ENCODE peak calls at places on chromosome 4, in four cellular contexts. E is HCT116, W is fibroblast of pulmonary artery, G is left ventricle myocardium inferior. P is an unnamed sample.

GRCh38 chr4:6201580-6202091 is 1.3 kb upstream of the JAKMIP1 start:
- DNase-seq in E (no peak), W (no peak), G (no peak), P (no peak)

GRCh38 chr4:157992038-157992706 is 180.7 kb downstream of the GASK1B start:
- DNase-seq in E (peak; percentile 73), W (peak; percentile 93), G (no peak), P (peak; percentile 60)

GRCh38 chr4:79235074-79235473 is 90.8 kb downstream of the NAA11 start:
- DNase-seq in E (no peak), W (no peak), G (no peak), P (no peak)

GRCh38 chr4:25346913-25347312 is 30.1 kb upstream of the ANAPC4 start:
- DNase-seq in E (no peak), W (no peak), G (no peak), P (no peak)

GRCh38 chr4:173519130-173520101 is 10.6 kb downstream of the HAND2 start:
- DNase-seq in E (no peak), W (peak; percentile 56), G (peak; percentile 60), P (no peak)

GRCh38 chr4:184168406-184169019 is 49.2 kb downstream of the ENPP6 start:
- DNase-seq in E (peak; percentile 22), W (peak; percentile 71), G (peak; percentile 76), P (peak; percentile 78)

GRCh38 chr4:47612116-47613023 is 127.3 kb downstream of the ATP10D start:
- DNase-seq in E (no peak), W (peak; percentile 17), G (no peak), P (no peak)

GRCh38 chr4:8245879-8246833 is 23.4 kb upstream of the HTRA3 start:
- DNase-seq in E (no peak), W (no peak), G (no peak), P (no peak)

GRCh38 chr4:164424852-164425251 is 329.1 kb upstream of the SMIM31 start:
- DNase-seq in E (no peak), W (no peak), G (no peak), P (no peak)

GRCh38 chr4:121003863-121004262 is 68.5 kb downstream of the NDNF start:
- DNase-seq in E (no peak), W (no peak), G (no peak), P (no peak)

DNA sequence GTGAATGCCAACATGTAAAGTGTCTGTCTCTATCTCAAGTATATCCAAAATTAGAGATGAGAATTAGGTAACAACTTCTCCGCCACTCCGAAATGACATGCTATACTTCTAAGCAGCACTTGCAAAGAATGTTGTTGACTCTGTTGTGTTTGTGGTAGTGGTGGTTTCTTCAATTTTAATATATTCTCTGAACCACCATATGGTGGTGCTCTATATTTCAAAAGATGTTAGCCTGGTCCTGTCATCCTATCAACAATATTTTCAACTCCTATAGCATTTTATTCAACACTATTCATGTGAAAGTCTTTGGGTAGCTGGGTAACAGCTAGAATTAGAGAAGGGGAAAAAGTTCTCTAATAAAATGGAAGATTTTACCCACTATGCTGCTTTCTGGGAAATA is 1622.8 kb upstream of the IGFBP7 start:
- DNase-seq in E (no peak), W (no peak), G (no peak), P (no peak)
- TF ChIP-seq CTCF in E (no peak), W (no peak), G (no peak), P (no peak)

GRCh38 chr4:186068581-186069402 is at the start of gene TLR3:
- DNase-seq in E (no peak), W (peak; percentile 52), G (no peak), P (no peak)

GRCh38 chr4:186072516-186072915 is 3.6 kb downstream of the TLR3 start:
- DNase-seq in E (no peak), W (no peak), G (no peak), P (no peak)

GRCh38 chr4:186061919-186062318 is 7.0 kb upstream of the TLR3 start:
- DNase-seq in E (no peak), W (no peak), G (no peak), P (no peak)

GRCh38 chr4:186069734-186070133 is 778 bp downstream of the TLR3 start:
- DNase-seq in E (no peak), W (no peak), G (no peak), P (no peak)

DNA sequence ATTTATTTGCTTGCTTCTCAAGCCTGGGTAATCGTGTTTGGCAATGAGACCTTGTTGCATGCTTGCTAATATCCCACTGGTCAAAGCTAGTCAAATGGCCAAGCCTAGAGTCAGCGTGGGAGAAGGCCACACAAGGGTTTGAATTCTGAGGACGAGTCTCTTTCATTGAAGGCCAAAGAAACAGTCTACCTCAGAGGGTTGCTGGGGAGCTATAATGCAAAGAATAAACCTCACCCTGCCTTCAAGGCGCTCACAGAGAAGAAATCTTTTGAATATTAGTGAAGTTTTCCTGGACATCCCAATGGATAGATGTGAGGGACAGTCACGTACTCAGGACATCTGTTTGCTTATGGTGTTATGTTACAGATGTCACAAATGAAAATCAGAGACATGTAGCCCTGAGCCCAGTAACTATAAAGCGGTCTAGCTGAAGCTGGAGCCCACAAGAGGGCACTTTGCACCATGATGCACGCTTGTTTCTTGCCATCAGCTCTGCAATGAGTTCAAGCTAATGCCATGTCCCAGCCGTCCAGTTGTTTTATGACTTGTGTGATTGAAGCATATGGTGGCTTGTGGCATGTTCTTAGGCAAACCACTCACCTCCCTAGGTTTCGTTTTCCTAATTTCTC is 1.1 kb upstream of the TLR3 start:
- DNase-seq in E (peak; percentile 64), W (peak; percentile 68), G (peak; percentile 41), P (peak; percentile 58)
- TF ChIP-seq CTCF in E (peak; percentile 58), W (peak; percentile 50), G (peak; percentile 66), P (no peak)

DNA sequence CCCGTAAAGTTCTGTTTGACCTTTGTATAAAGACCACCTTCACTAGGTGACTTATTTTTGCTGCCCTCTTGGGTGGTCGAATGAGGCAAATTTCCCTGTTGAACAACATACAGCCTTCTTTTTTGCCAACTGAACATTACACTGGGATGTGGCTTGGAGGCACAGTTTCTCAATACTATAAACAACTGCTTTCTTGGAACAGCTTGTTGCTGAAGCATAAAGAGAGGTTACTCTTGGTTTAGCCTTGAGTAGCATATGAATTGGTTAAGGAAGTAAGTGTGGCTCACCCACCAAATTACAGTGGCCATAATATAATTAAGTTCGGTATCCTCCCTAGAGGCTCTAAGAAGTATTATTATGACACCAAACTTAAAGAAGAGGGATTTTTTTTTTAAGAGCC is 40.0 kb downstream of the HHIP start:
- DNase-seq in E (no peak), W (no peak), G (no peak), P (no peak)
- TF ChIP-seq CTCF in E (no peak), W (no peak), G (no peak), P (no peak)

GRCh38 chr4:2673157-2673556 is 83.0 kb downstream of the TNIP2 start:
- DNase-seq in E (no peak), W (peak; percentile 21), G (no peak), P (no peak)
- TF ChIP-seq CTCF in E (peak; percentile 50), W (peak; percentile 46), G (peak; percentile 10), P (no peak)

DNA sequence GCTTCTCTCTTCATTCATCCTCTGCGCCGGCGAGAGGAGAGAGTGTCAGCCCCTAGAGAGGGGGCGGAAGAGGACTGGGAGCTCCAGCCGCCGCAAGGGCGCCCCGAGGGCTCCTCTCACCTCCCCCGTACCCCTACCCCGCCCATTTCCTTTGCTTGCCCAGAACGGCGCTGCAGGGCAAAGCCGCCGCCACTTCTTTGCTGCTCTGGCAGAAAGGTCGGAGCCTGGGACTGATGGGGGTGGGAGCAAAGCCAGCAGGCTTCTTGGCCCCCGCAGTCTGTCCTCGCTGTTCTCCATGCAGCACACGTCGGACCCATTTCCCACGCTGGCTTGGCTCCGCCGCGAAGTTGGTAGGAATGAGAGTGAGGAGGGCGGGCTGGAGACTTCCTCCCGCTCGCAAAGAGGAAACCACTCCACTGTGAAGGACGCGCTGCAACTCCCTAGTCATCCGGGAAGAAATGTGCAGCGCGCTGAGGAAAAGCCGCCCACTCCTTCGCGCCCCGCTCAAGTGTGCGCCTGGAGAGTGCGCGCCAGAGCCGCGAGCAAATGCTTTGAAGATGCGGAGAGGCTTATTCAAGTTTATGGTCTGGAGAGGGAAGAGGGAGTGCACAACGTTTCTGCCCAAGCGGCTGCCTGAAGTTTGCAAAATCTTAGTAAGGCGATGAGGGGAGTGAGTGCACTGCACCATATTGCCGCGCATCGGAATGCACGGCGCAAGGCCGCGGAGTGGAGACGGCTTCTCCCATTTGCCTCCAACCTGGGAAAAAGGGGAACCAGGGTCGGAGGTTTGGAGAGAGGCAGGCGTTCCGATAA is 2.8 kb upstream of the PCDH7 start:
- DNase-seq in E (no peak), W (peak; percentile 76), G (peak; percentile 19), P (peak; percentile 21)
- TF ChIP-seq CTCF in E (no peak), W (no peak), G (no peak), P (no peak)

GRCh38 chr4:56055027-56055976 is 106.6 kb downstream of the CEP135 start:
- DNase-seq in E (no peak), W (no peak), G (no peak), P (no peak)
- TF ChIP-seq CTCF in E (no peak), W (no peak), G (no peak), P (no peak)

DNA sequence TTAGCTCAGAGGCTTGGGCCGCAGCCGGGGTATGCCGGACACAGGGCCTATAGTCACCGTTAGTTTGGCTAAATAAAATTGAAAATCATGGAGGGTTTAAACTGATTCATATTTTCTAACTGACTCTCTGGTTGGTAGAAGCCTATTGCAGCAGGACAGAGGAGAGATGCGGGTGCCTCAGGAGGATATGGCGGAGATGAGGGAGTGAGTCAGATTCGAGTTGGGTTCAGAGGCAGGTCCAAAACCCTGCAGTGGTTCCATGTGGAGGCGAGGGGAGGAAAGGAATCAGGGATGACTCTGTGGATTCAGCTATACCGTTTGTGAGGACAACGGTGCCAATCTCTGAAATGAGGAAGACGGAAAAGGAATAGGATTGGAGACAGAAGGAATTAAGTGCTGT is 176.6 kb downstream of the PALLD start:
- DNase-seq in E (no peak), W (no peak), G (no peak), P (no peak)
- TF ChIP-seq CTCF in E (no peak), W (no peak), G (no peak), P (no peak)

GRCh38 chr4:107757293-107757692 is 37.3 kb upstream of the PAPSS1 start:
- DNase-seq in E (no peak), W (no peak), G (no peak), P (no peak)

GRCh38 chr4:107755841-107756356 is 35.9 kb upstream of the PAPSS1 start:
- DNase-seq in E (no peak), W (peak; percentile 17), G (no peak), P (no peak)

GRCh38 chr4:107760281-107760947 is 40.4 kb upstream of the PAPSS1 start:
- DNase-seq in E (no peak), W (peak; percentile 45), G (no peak), P (peak; percentile 62)

GRCh38 chr4:107757860-107758476 is 37.9 kb upstream of the PAPSS1 start:
- DNase-seq in E (no peak), W (peak; percentile 70), G (no peak), P (no peak)
- TF ChIP-seq CTCF in E (peak; percentile 59), W (peak; percentile 43), G (peak; percentile 71), P (no peak)

GRCh38 chr4:67549123-67549522 is 3.8 kb upstream of the CENPC start:
- DNase-seq in E (no peak), W (peak; percentile 62), G (no peak), P (no peak)
- TF ChIP-seq CTCF in E (peak; percentile 54), W (peak; percentile 47), G (peak; percentile 44), P (no peak)

P was measured in Calu3.